ENCODE peak calls at places on chromosomes 1 and 21, in five cellular contexts. One of them, this sample, is unnamed.

GRCh38 chr21:18041012-18041411 is 203.6 kb upstream of the CHODL start:
- DNase-seq in ovary: no peak
- DNase-seq in naive thymus-derived CD4-positive, alpha-beta T cell: no peak
- DNase-seq in IMR-90: no peak
- DNase-seq in PC-9: no peak
- DNase-seq in this sample: no peak

GRCh38 chr1:165418195-165418594 is 26.7 kb downstream of the RXRG start:
- DNase-seq in ovary: no peak
- DNase-seq in naive thymus-derived CD4-positive, alpha-beta T cell: no peak
- DNase-seq in IMR-90: no peak
- DNase-seq in PC-9: no peak
- DNase-seq in this sample: no peak

GRCh38 chr1:214901718-214902117 is 180.8 kb upstream of the KCNK2 start:
- DNase-seq in ovary: no peak
- DNase-seq in naive thymus-derived CD4-positive, alpha-beta T cell: no peak
- DNase-seq in IMR-90: peak; percentile 78
- DNase-seq in PC-9: peak; percentile 54
- DNase-seq in this sample: no peak

GRCh38 chr1:213507472-213508223 is 456.6 kb downstream of the RPS6KC1 start:
- DNase-seq in ovary: no peak
- DNase-seq in naive thymus-derived CD4-positive, alpha-beta T cell: no peak
- DNase-seq in IMR-90: no peak
- DNase-seq in PC-9: no peak
- DNase-seq in this sample: peak; percentile 77

GRCh38 chr1:219527994-219528393 is 84.9 kb downstream of the ZC3H11B start:
- DNase-seq in ovary: no peak
- DNase-seq in naive thymus-derived CD4-positive, alpha-beta T cell: no peak
- DNase-seq in IMR-90: no peak
- DNase-seq in PC-9: no peak
- DNase-seq in this sample: no peak

GRCh38 chr1:92879316-92879968 is 47.6 kb downstream of the RPL5 start:
- DNase-seq in ovary: no peak
- DNase-seq in naive thymus-derived CD4-positive, alpha-beta T cell: no peak
- DNase-seq in IMR-90: no peak
- DNase-seq in PC-9: no peak
- DNase-seq in this sample: no peak

GRCh38 chr21:14541840-14542495 is 4.1 kb downstream of the SAMSN1 start:
- DNase-seq in ovary: no peak
- DNase-seq in naive thymus-derived CD4-positive, alpha-beta T cell: peak; percentile 39
- DNase-seq in IMR-90: no peak
- DNase-seq in PC-9: no peak
- DNase-seq in this sample: no peak

GRCh38 chr1:92515796-92516201 is 29.1 kb upstream of the GFI1 start:
- DNase-seq in ovary: no peak
- DNase-seq in naive thymus-derived CD4-positive, alpha-beta T cell: no peak
- DNase-seq in IMR-90: no peak
- DNase-seq in PC-9: no peak
- DNase-seq in this sample: no peak

GRCh38 chr1:150162862-150163706 is 13.4 kb downstream of the PLEKHO1 start:
- DNase-seq in ovary: peak; percentile 89
- DNase-seq in naive thymus-derived CD4-positive, alpha-beta T cell: no peak
- DNase-seq in IMR-90: peak; percentile 100
- DNase-seq in PC-9: no peak
- DNase-seq in this sample: peak; percentile 98

GRCh38 chr1:30904962-30905335 is 3.6 kb downstream of the SDC3 start:
- DNase-seq in ovary: no peak
- DNase-seq in naive thymus-derived CD4-positive, alpha-beta T cell: no peak
- DNase-seq in IMR-90: no peak
- DNase-seq in PC-9: no peak
- DNase-seq in this sample: no peak

GRCh38 chr1:25702101-25702775 is 85.6 kb downstream of the MAN1C1 start:
- DNase-seq in ovary: no peak
- DNase-seq in naive thymus-derived CD4-positive, alpha-beta T cell: no peak
- DNase-seq in IMR-90: peak; percentile 57
- DNase-seq in PC-9: no peak
- DNase-seq in this sample: no peak

GRCh38 chr1:204645251-204645650 is 40.3 kb downstream of the LRRN2 start:
- DNase-seq in ovary: no peak
- DNase-seq in naive thymus-derived CD4-positive, alpha-beta T cell: no peak
- DNase-seq in IMR-90: no peak
- DNase-seq in PC-9: no peak
- DNase-seq in this sample: no peak

GRCh38 chr1:57327331-57327730 is 96.5 kb downstream of the DAB1 start:
- DNase-seq in ovary: no peak
- DNase-seq in naive thymus-derived CD4-positive, alpha-beta T cell: no peak
- DNase-seq in IMR-90: no peak
- DNase-seq in PC-9: no peak
- DNase-seq in this sample: no peak

GRCh38 chr1:209900734-209901133 is 37.3 kb upstream of the SYT14 start:
- DNase-seq in ovary: no peak
- DNase-seq in naive thymus-derived CD4-positive, alpha-beta T cell: no peak
- DNase-seq in IMR-90: peak; percentile 77
- DNase-seq in PC-9: peak; percentile 41
- DNase-seq in this sample: no peak

GRCh38 chr1:30603081-30603858 is 120.1 kb downstream of the MATN1 start:
- DNase-seq in ovary: no peak
- DNase-seq in naive thymus-derived CD4-positive, alpha-beta T cell: no peak
- DNase-seq in IMR-90: no peak
- DNase-seq in PC-9: no peak
- DNase-seq in this sample: peak; percentile 55

GRCh38 chr1:37732111-37732780 is 32.7 kb downstream of the EPHA10 start:
- DNase-seq in ovary: no peak
- DNase-seq in naive thymus-derived CD4-positive, alpha-beta T cell: no peak
- DNase-seq in IMR-90: no peak
- DNase-seq in PC-9: no peak
- DNase-seq in this sample: no peak

GRCh38 chr1:33074193-33074945 is 6.6 kb upstream of the AZIN2 start:
- DNase-seq in ovary: no peak
- DNase-seq in naive thymus-derived CD4-positive, alpha-beta T cell: no peak
- DNase-seq in IMR-90: no peak
- DNase-seq in PC-9: no peak
- DNase-seq in this sample: no peak

GRCh38 chr1:230429072-230429735 is 3.1 kb upstream of the PGBD5 start:
- DNase-seq in ovary: no peak
- DNase-seq in naive thymus-derived CD4-positive, alpha-beta T cell: no peak
- DNase-seq in IMR-90: no peak
- DNase-seq in PC-9: no peak
- DNase-seq in this sample: peak; percentile 24
- H3K27me3 ChIP-seq in ovary: no peaks in the 10 kb centered on the region
- H3K27me3 ChIP-seq in naive thymus-derived CD4-positive, alpha-beta T cell: no peaks in the 10 kb centered on the region
- H3K27me3 ChIP-seq in IMR-90: peaks cover 12% of the 10 kb centered on the region
- H3K27me3 ChIP-seq in PC-9: peaks cover 36% of the 10 kb centered on the region
- H3K27me3 ChIP-seq in this sample: peaks cover 13% of the 10 kb centered on the region

GRCh38 chr1:75123756-75124155 is 10.4 kb upstream of the LHX8 start:
- DNase-seq in ovary: no peak
- DNase-seq in naive thymus-derived CD4-positive, alpha-beta T cell: no peak
- DNase-seq in IMR-90: no peak
- DNase-seq in PC-9: no peak
- DNase-seq in this sample: no peak
- H3K27ac ChIP-seq in ovary: no peak overlapping the region
- H3K27ac ChIP-seq in naive thymus-derived CD4-positive, alpha-beta T cell: no peak overlapping the region
- H3K27ac ChIP-seq in IMR-90: no peak overlapping the region
- H3K27ac ChIP-seq in PC-9: no peak overlapping the region
- H3K27ac ChIP-seq in this sample: no peak overlapping the region

DNA sequence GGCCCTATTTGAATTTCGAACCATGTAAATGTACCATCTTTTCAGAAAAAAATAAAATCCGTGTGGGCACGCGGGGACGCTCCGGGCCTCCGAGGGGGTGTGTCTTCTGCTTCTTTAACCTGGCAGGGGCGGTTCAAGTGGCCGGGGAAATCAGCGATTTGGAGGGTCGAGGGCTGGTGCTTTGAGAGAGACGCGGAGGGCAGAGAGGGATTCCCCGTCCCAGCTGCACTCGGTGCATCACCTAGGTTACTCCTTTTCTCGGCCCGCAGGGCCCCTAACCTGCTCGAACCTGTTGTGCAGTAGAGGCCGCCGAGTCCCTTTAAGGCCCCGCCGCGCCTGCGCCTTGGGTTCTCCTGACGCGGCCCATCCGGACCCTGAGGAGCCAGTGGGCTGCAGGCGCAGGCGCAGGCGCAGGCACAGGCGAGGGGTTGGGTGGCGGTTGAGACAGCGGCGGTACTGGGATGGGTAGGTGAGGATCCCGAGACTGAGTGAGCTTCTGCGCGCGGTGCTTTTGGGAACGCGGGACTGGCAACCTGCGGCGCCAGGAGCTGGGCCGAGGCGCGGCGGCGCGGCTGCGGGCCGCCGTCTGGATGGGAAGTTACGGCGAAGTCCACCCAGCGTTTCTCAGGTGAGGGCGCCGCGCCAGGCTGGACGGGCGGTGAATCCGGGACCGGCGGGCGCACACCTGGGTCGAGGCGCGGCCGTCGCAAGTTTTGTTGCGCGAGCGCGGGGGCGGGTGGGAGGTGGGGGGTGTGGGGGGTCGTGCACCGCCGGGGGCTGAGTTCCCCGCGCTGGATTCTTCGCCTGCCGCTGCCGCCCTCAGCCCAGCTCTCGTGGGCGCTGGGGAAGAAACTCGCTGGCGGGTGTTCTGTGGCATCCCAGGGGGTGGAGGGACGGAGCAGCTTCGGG is at the start of gene NBPF3:
- DNase-seq in ovary: peak; percentile 87
- DNase-seq in naive thymus-derived CD4-positive, alpha-beta T cell: peak; percentile 74
- DNase-seq in IMR-90: peak; percentile 69
- DNase-seq in PC-9: peak; percentile 80
- DNase-seq in this sample: peak; percentile 96
- H3K27me3 ChIP-seq in ovary: no peaks in the 10 kb centered on the region
- H3K27me3 ChIP-seq in naive thymus-derived CD4-positive, alpha-beta T cell: no peaks in the 10 kb centered on the region
- H3K27me3 ChIP-seq in IMR-90: peaks cover 1% of the 10 kb centered on the region
- H3K27me3 ChIP-seq in PC-9: no peaks in the 10 kb centered on the region
- H3K27me3 ChIP-seq in this sample: no peaks in the 10 kb centered on the region

GRCh38 chr1:89701746-89702241 is 68.9 kb downstream of the LRRC8C start:
- DNase-seq in ovary: no peak
- DNase-seq in naive thymus-derived CD4-positive, alpha-beta T cell: no peak
- DNase-seq in IMR-90: peak; percentile 55
- DNase-seq in PC-9: no peak
- DNase-seq in this sample: no peak
- H3K27ac ChIP-seq in ovary: no peak overlapping the region
- H3K27ac ChIP-seq in naive thymus-derived CD4-positive, alpha-beta T cell: no peak overlapping the region
- H3K27ac ChIP-seq in IMR-90: no peak overlapping the region
- H3K27ac ChIP-seq in PC-9: no peak overlapping the region
- H3K27ac ChIP-seq in this sample: no peak overlapping the region

GRCh38 chr1:184385863-184386262 is 966 bp upstream of the C1orf21 start:
- DNase-seq in ovary: no peak
- DNase-seq in naive thymus-derived CD4-positive, alpha-beta T cell: no peak
- DNase-seq in IMR-90: no peak
- DNase-seq in PC-9: no peak
- DNase-seq in this sample: no peak
- H3K27me3 ChIP-seq in ovary: no peaks in the 10 kb centered on the region
- H3K27me3 ChIP-seq in naive thymus-derived CD4-positive, alpha-beta T cell: no peaks in the 10 kb centered on the region
- H3K27me3 ChIP-seq in IMR-90: peaks cover 7% of the 10 kb centered on the region
- H3K27me3 ChIP-seq in PC-9: peaks cover 4% of the 10 kb centered on the region
- H3K27me3 ChIP-seq in this sample: no peaks in the 10 kb centered on the region